ENCODE peak calls at places on chromosomes 13 and 19, in four cellular contexts. N is fibroblast of pulmonary artery; A is OCI-LY7; U is CD4-positive, alpha-beta T cell. D is an unnamed sample.

GRCh38 chr19:57934820-57935665 is at the start of gene ZNF418:
- DNase-seq in N (peak; percentile 90), A (no peak), U (peak; percentile 14), D (peak; percentile 70)

GRCh38 chr13:108897955-108898354 is 268.5 kb downstream of the MYO16 start:
- DNase-seq in N (no peak), A (no peak), U (no peak), D (peak; percentile 64)

GRCh38 chr13:84455143-84455905 is 573.0 kb upstream of the SLITRK1 start:
- DNase-seq in N (no peak), A (peak; percentile 2), U (no peak), D (no peak)

GRCh38 chr19:40304306-40304705 is 19.2 kb upstream of the AKT2 start:
- DNase-seq in N (no peak), A (no peak), U (no peak), D (no peak)

GRCh38 chr13:30071890-30072817 is 221.7 kb upstream of the UBL3 start:
- DNase-seq in N (no peak), A (no peak), U (no peak), D (no peak)

GRCh38 chr13:89687066-89687465 is 1660.4 kb upstream of the MIR17HG start:
- DNase-seq in N (no peak), A (no peak), U (no peak), D (no peak)

GRCh38 chr13:94362411-94362909 is 117.0 kb downstream of the DCT start:
- DNase-seq in N (peak; percentile 93), A (peak; percentile 59), U (peak; percentile 26), D (peak; percentile 79)

GRCh38 chr19:8459520-8460260 is 14.9 kb downstream of the HNRNPM start:
- DNase-seq in N (peak; percentile 59), A (no peak), U (no peak), D (no peak)

GRCh38 chr19:29211562-29212416 is 1.2 kb downstream of the UQCRFS1 start:
- DNase-seq in N (peak; percentile 27), A (no peak), U (no peak), D (peak; percentile 43)

GRCh38 chr13:29849071-29849541 is 1.3 kb downstream of the UBL3 start:
- DNase-seq in N (peak; percentile 27), A (peak; percentile 44), U (no peak), D (peak; percentile 51)

GRCh38 chr13:66532146-66532545 is 698.0 kb downstream of the PCDH9 start:
- DNase-seq in N (peak; percentile 66), A (no peak), U (no peak), D (no peak)

GRCh38 chr19:46840157-46840942 is 10.3 kb downstream of the AP2S1 start:
- DNase-seq in N (peak; percentile 78), A (peak; percentile 81), U (peak; percentile 35), D (peak; percentile 68)

GRCh38 chr19:49957262-49957915 is 3.6 kb downstream of the SIGLEC11 start:
- DNase-seq in N (no peak), A (no peak), U (no peak), D (no peak)

GRCh38 chr13:81295177-81295576 is 954.3 kb upstream of the SPRY2 start:
- DNase-seq in N (no peak), A (no peak), U (no peak), D (no peak)

GRCh38 chr13:36297600-36298338 is at the start of gene CCDC169:
- DNase-seq in N (peak; percentile 58), A (no peak), U (peak; percentile 44), D (peak; percentile 61)

GRCh38 chr19:38736036-38736412 is 8.2 kb downstream of the CAPN12 start:
- DNase-seq in N (no peak), A (peak; percentile 24), U (peak; percentile 50), D (peak; percentile 88)

GRCh38 chr13:33258437-33259193 is 26.9 kb downstream of the STARD13 start:
- DNase-seq in N (peak; percentile 81), A (no peak), U (no peak), D (no peak)

GRCh38 chr19:8329993-8330392 is 8.7 kb downstream of the RPS28 start:
- DNase-seq in N (no peak), A (no peak), U (no peak), D (no peak)

GRCh38 chr13:74751739-74752138 is 617.5 kb upstream of the KLF12 start:
- DNase-seq in N (no peak), A (no peak), U (no peak), D (no peak)

GRCh38 chr19:45995715-45996385 is 583 bp downstream of the CCDC61 start:
- DNase-seq in N (peak; percentile 65), A (no peak), U (no peak), D (no peak)

GRCh38 chr13:110023729-110024645 is 237.6 kb upstream of the IRS2 start:
- DNase-seq in N (peak; percentile 68), A (no peak), U (no peak), D (no peak)

GRCh38 chr19:29495091-29495490 is 30.7 kb upstream of the VSTM2B start:
- DNase-seq in N (no peak), A (no peak), U (no peak), D (no peak)

GRCh38 chr13:31675521-31675953 is 63.8 kb upstream of the RXFP2 start:
- DNase-seq in N (peak; percentile 42), A (no peak), U (no peak), D (no peak)

GRCh38 chr19:1780272-1780957 is 27.1 kb downstream of the ONECUT3 start:
- DNase-seq in N (no peak), A (peak; percentile 24), U (no peak), D (no peak)
- TF ChIP-seq CTCF in N (peak; percentile 16), A (peak; percentile 17), U (no peak), D (no peak)

GRCh38 chr13:27203854-27204253 is 32.2 kb upstream of the USP12 start:
- DNase-seq in N (peak; percentile 50), A (no peak), U (no peak), D (peak; percentile 4)
- TF ChIP-seq CTCF in N (peak; percentile 26), A (peak; percentile 42), U (peak; percentile 29), D (no peak)

GRCh38 chr19:677601-678380 is 1.6 kb downstream of the FSTL3 start:
- DNase-seq in N (no peak), A (peak; percentile 42), U (no peak), D (no peak)
- TF ChIP-seq CTCF in N (no peak), A (no peak), U (no peak), D (no peak)

GRCh38 chr13:63370101-63370500 is 1954.5 kb upstream of the PCDH20 start:
- DNase-seq in N (no peak), A (no peak), U (no peak), D (no peak)
- TF ChIP-seq CTCF in N (no peak), A (no peak), U (no peak), D (no peak)

DNA sequence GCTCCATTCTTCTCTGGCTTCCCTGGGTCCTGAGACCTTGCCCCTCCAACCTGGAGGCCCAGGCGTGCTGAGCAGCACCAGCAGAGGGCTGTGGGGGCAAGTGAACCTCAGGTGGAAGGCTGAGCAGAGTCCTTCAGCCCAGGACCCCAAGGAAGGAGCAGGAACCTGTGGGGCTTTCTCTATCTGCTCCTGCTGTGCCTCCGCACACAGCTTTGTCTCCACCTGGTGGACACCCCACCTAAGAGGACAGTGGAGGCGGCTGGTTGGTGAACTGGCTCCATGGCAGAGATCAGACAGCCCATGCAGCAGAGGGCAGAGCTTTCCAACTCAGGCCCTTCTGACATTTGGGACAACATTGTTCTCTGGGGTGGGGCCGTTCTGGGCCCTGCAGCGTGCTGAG is 19.7 kb downstream of the ZFR2 start:
- DNase-seq in N (peak; percentile 16), A (peak; percentile 39), U (peak; percentile 9), D (peak; percentile 72)
- TF ChIP-seq CTCF in N (peak; percentile 43), A (peak; percentile 73), U (peak; percentile 23), D (peak; percentile 57)

DNA sequence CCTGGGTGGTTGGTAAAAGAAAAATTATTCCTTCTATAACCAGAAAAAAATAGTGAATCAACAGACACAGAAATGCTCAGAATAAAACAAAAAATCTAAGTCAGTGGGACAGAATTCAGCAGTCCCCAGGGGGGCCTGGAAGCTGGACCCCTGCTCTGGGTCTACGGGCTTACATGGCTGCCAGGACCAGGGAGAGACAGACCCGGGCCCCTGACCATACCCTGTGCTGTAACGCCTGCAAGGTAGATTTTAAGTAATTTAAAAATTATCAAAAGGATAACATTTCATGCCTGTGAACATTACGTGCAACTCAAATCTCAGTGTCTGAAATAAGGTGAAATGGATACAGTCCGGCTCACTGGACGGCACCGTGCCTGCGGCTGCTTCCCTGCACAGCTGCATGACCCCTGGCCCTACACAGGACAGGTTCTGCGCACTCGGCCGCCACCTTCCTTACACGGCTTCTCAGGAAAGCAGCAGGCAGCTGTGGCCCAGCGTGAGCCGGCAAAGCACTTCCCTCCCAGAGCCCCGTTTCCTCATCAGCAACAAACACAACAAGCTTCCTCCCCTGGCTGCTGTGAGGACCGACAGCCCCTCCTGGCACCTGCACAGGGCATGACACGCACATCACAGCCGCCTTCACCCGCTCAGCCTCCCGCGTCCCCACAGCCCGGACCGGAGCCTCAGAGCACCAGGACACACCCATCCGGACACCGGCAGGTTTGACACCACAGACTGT is 22.2 kb downstream of the RASA3 start:
- DNase-seq in N (no peak), A (peak; percentile 84), U (peak; percentile 72), D (peak; percentile 86)
- TF ChIP-seq CTCF in N (no peak), A (peak; percentile 54), U (peak; percentile 67), D (peak; percentile 23)

DNA sequence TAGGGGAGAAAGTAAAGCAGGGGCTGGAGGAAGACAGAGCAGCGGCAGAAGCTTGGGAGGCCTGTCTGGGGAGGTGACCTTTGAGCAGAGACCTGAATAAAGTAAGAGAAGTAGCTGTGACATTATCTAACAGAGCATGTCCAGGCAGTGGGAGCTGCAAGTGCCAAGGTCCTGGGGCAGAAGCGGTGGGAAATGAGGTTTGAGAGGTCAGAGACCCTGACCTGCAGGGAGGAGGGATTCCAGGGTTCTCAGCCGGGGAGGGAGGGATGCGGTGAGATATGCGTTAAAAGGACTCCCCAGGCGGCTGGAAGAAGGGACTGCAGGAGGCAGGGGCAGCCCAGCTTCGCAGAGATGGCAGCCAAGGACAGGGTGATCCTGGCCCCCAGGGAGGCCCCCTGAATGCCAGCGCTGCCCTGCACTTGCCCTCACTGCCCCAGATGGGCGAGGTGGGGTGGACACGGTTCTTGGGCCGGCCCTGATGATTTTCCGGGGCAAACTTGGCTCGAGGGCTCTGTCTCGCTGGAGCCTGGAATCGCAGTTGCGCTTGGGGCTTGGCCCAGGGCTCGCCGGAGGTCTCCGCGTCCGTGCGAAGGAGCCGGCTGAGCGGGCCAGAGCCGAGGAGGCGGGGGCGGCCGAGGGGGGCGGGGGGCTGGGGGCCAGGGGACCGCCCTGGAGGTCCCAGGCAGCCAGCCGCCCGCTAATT is 3.2 kb downstream of the CRLF1 start:
- DNase-seq in N (peak; percentile 25), A (no peak), U (no peak), D (peak; percentile 40)
- TF ChIP-seq CTCF in N (peak; percentile 33), A (peak; percentile 20), U (no peak), D (peak; percentile 23)

D was measured in activated CD8-positive, alpha-beta T cell treated with anti-CD3 and anti-CD28 coated beads for 36 hours.